ENCODE peak calls at places on chromosomes 16 and 17, in four cellular contexts. R, W, Z and F are unnamed samples.

GRCh38 chr17:17669081-17669850 is 12.0 kb upstream of the RAI1 start:
- DNase-seq in Z (no peak), W (no peak), R (no peak), F (no peak)

GRCh38 chr16:50395763-50396710 is 27.2 kb upstream of the BRD7 start:
- DNase-seq in W (no peak), R (no peak), Z (no peak), F (peak)

GRCh38 chr16:23521965-23522364 is 11.7 kb upstream of the GGA2 start:
- DNase-seq in R (no peak), Z (no peak), W (no peak), F (no peak)

GRCh38 chr16:57612494-57612893 is 15.9 kb upstream of the ADGRG1 start:
- DNase-seq in Z (peak), R (no peak), W (peak), F (no peak)

GRCh38 chr16:65123846-65124513 is 2.1 kb upstream of the CDH11 start:
- DNase-seq in R (no peak), W (peak), Z (no peak), F (no peak)

GRCh38 chr16:80594756-80595155 is 54.0 kb downstream of the DYNLRB2 start:
- DNase-seq in Z (no peak), W (no peak), R (no peak), F (no peak)

GRCh38 chr16:55490301-55490700 is 11.3 kb downstream of the MMP2 start:
- DNase-seq in W (peak), Z (no peak), R (no peak), F (no peak)

GRCh38 chr16:29182501-29182900 is 197.6 kb downstream of the LAT start:
- DNase-seq in R (no peak), W (no peak), Z (peak), F (no peak)

GRCh38 chr16:53849585-53849984 is 145.6 kb downstream of the FTO start:
- DNase-seq in Z (no peak), R (no peak), W (no peak), F (no peak)

GRCh38 chr17:78110363-78111011 is 18.1 kb downstream of the TMC6 start:
- DNase-seq in W (no peak), Z (peak), R (no peak), F (no peak)

GRCh38 chr16:87484487-87485331 is 8.1 kb downstream of the ZCCHC14 start:
- DNase-seq in R (no peak), Z (no peak), W (no peak), F (no peak)

GRCh38 chr16:87489434-87490045 is 3.3 kb downstream of the ZCCHC14 start:
- DNase-seq in Z (no peak), W (no peak), R (no peak), F (no peak)

GRCh38 chr16:87490091-87490798 is 2.6 kb downstream of the ZCCHC14 start:
- DNase-seq in R (no peak), Z (no peak), W (no peak), F (no peak)

GRCh38 chr16:87486282-87486681 is 6.5 kb downstream of the ZCCHC14 start:
- DNase-seq in Z (no peak), R (no peak), W (no peak), F (no peak)

GRCh38 chr16:87487361-87487924 is 5.4 kb downstream of the ZCCHC14 start:
- DNase-seq in Z (peak), W (no peak), R (no peak), F (no peak)
- H3K4me3 ChIP-seq in Z (no peak), W (peak), R (no peak), F (no peak)

GRCh38 chr17:57511475-57512123 is 233.5 kb downstream of the CCDC182 start:
- DNase-seq in W (no peak), R (no peak), Z (peak), F (no peak)

GRCh38 chr17:57508706-57509105 is 236.4 kb downstream of the CCDC182 start:
- DNase-seq in R (no peak), W (no peak), Z (peak), F (no peak)

GRCh38 chr17:57515662-57516211 is 229.4 kb downstream of the CCDC182 start:
- DNase-seq in Z (no peak), W (no peak), R (no peak), F (no peak)

GRCh38 chr17:57514614-57515013 is 230.5 kb downstream of the CCDC182 start:
- DNase-seq in Z (no peak), W (no peak), R (no peak), F (no peak)

GRCh38 chr17:57512258-57512657 is 232.8 kb downstream of the CCDC182 start:
- DNase-seq in Z (no peak), W (no peak), R (no peak), F (no peak)
- H3K4me3 ChIP-seq in Z (no peak), W (no peak), R (no peak), F (no peak)

GRCh38 chr16:2196162-2196980 is at the start of gene CASKIN1:
- DNase-seq in Z (no peak), W (no peak), R (no peak), F (no peak)

GRCh38 chr16:2195316-2196161 is 866 bp downstream of the CASKIN1 start:
- DNase-seq in W (no peak), R (no peak), Z (no peak), F (no peak)

GRCh38 chr16:2196981-2197511 is 641 bp upstream of the CASKIN1 start:
- DNase-seq in Z (no peak), W (no peak), R (no peak), F (no peak)

GRCh38 chr16:2194166-2194834 is 2.1 kb downstream of the CASKIN1 start:
- DNase-seq in W (no peak), Z (no peak), R (no peak), F (no peak)

GRCh38 chr16:2194852-2195315 is 1.5 kb downstream of the CASKIN1 start:
- DNase-seq in W (no peak), R (no peak), Z (no peak), F (no peak)
- H3K4me3 ChIP-seq in W (no peak), R (no peak), Z (no peak), F (no peak)

GRCh38 chr17:49495842-49496182 is 719 bp downstream of the NGFR start:
- DNase-seq in Z (no peak), W (no peak), R (no peak), F (no peak)
- H3K4me3 ChIP-seq in Z (peak), W (peak), R (no peak), F (peak)

GRCh38 chr16:84817613-84818012 is 2.2 kb upstream of the CRISPLD2 start:
- DNase-seq in R (no peak), W (no peak), Z (no peak), F (no peak)

GRCh38 chr16:84815446-84815845 is 4.3 kb upstream of the CRISPLD2 start:
- DNase-seq in Z (no peak), W (no peak), R (no peak), F (no peak)

GRCh38 chr16:84817206-84817605 is 2.6 kb upstream of the CRISPLD2 start:
- DNase-seq in R (no peak), Z (no peak), W (no peak), F (no peak)

GRCh38 chr16:84816023-84816422 is 3.8 kb upstream of the CRISPLD2 start:
- DNase-seq in W (no peak), R (no peak), Z (no peak), F (no peak)

GRCh38 chr16:84816485-84816884 is 3.3 kb upstream of the CRISPLD2 start:
- DNase-seq in R (no peak), W (no peak), Z (no peak), F (no peak)
- H3K4me3 ChIP-seq in R (no peak), W (no peak), Z (no peak), F (no peak)

GRCh38 chr17:15501788-15502187 is 34.4 kb upstream of the CDRT4 start:
- DNase-seq in R (no peak), W (no peak), Z (no peak), F (no peak)
- H3K4me3 ChIP-seq in R (no peak), W (no peak), Z (no peak), F (no peak)

DNA sequence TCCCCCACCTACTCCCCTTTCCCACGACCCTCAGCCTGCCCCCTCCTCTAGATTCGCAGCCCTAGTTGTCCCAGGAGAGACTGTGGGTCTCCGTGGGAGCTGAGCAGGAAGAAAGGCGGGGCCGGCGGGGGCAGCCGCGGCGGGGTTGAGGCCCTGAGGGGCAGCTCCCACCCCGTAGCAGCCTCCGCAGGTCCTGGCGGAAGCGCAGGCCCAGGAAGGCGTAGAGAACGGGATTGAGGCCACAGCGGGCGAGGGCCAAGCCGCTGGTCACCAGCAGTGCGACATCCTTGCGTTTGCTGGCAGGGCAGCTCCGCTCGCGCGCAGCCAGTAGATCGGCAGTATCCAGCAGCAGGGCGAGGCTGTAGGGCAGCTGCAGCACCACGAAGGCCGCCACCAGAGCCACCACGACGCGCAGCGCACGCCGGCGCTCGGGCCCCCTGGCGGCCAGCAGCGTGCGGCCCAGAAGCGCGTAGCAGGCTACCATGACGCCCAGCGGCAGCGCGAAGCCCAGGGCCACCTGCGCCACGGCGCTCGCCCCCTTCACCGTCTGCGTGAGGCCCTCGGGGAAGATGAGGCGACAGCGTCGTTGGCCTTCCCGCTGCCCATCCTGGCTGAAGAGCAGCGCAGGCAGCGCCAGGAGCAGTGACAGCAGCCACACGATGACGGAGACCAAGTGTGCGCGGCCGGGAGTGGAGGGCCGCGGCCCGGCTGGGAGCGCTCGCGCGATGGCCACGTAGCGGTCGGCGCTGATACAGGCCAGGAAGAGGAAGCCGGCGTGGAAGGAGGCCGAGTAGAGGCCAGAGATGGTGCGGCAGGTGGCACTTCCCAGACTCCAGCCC is 1.9 kb downstream of the CCR10 start:
- DNase-seq in Z (peak), R (no peak), W (peak), F (peak)
- H3K4me3 ChIP-seq in Z (no peak), R (peak), W (peak), F (peak)